ENCODE peak calls at places on chromosomes 2 and 18, in seven cellular contexts. Y, R, C, W, L, K and U are unnamed samples.

GRCh38 chr18:62605685-62606084 is 82.9 kb downstream of the ZCCHC2 start:
- DNase-seq in Y (no peak), R (no peak), C (no peak), W (no peak), L (no peak), K (no peak), U (no peak)

GRCh38 chr2:183807870-183808269 is 683.6 kb downstream of the NUP35 start:
- DNase-seq in Y (no peak), R (no peak), C (no peak), W (no peak), L (no peak), K (no peak), U (no peak)

GRCh38 chr2:62660087-62660486 is 45.4 kb upstream of the EHBP1 start:
- DNase-seq in Y (no peak), R (no peak), C (no peak), W (no peak), L (no peak), K (no peak), U (no peak)

GRCh38 chr2:74414913-74415761 is 6.3 kb downstream of the C2orf81 start:
- DNase-seq in Y (no peak), R (no peak), C (no peak), W (peak), L (no peak), K (no peak), U (peak)

GRCh38 chr2:58655152-58655551 is 414.0 kb upstream of the FANCL start:
- DNase-seq in Y (no peak), R (no peak), C (no peak), W (no peak), L (no peak), K (no peak), U (no peak)

GRCh38 chr18:62655520-62656219 is 59.7 kb upstream of the PHLPP1 start:
- DNase-seq in Y (no peak), R (no peak), C (no peak), W (no peak), L (no peak), K (no peak), U (no peak)

GRCh38 chr18:9575558-9575957 is 38.8 kb downstream of the PPP4R1 start:
- DNase-seq in Y (no peak), R (peak), C (peak), W (peak), L (peak), K (peak), U (peak)

GRCh38 chr18:79393181-79393598 is 2.5 kb upstream of the NFATC1 start:
- DNase-seq in Y (peak), R (no peak), C (peak), W (peak), L (no peak), K (no peak), U (no peak)

GRCh38 chr2:224638338-224638823 is 53.2 kb upstream of the CUL3 start:
- DNase-seq in Y (no peak), R (no peak), C (no peak), W (no peak), L (no peak), K (no peak), U (no peak)

GRCh38 chr18:79868168-79868784 is 70.5 kb downstream of the KCNG2 start:
- DNase-seq in Y (no peak), R (no peak), C (no peak), W (no peak), L (no peak), K (no peak), U (peak)

GRCh38 chr2:132038179-132038882 is 123.4 kb downstream of the ANKRD30BL start:
- DNase-seq in Y (no peak), R (no peak), C (no peak), W (no peak), L (peak), K (no peak), U (peak)

GRCh38 chr18:48227206-48227605 is 182.0 kb downstream of the ZBTB7C start:
- DNase-seq in Y (no peak), R (no peak), C (no peak), W (no peak), L (no peak), K (no peak), U (no peak)

GRCh38 chr2:43018179-43019024 is 208.0 kb downstream of the ZFP36L2 start:
- DNase-seq in Y (no peak), R (peak), C (peak), W (peak), L (no peak), K (peak), U (peak)

GRCh38 chr2:33207336-33207735 is 260.6 kb downstream of the LTBP1 start:
- DNase-seq in Y (no peak), R (no peak), C (no peak), W (no peak), L (no peak), K (no peak), U (no peak)

GRCh38 chr2:234528410-234529150 is 31.7 kb upstream of the ARL4C start:
- DNase-seq in Y (no peak), R (no peak), C (no peak), W (no peak), L (no peak), K (no peak), U (no peak)

GRCh38 chr2:6314218-6314855 is 551.4 kb downstream of the CMPK2 start:
- DNase-seq in Y (no peak), R (no peak), C (no peak), W (no peak), L (no peak), K (no peak), U (no peak)

GRCh38 chr2:41400057-41400665 is 647.7 kb upstream of the PKDCC start:
- DNase-seq in Y (no peak), R (no peak), C (no peak), W (no peak), L (peak), K (no peak), U (peak)

GRCh38 chr18:25979358-25979727 is 111.1 kb downstream of the SS18 start:
- DNase-seq in Y (no peak), R (no peak), C (no peak), W (no peak), L (no peak), K (no peak), U (no peak)

GRCh38 chr18:25974630-25975077 is 115.8 kb downstream of the SS18 start:
- DNase-seq in Y (no peak), R (no peak), C (no peak), W (no peak), L (no peak), K (no peak), U (no peak)
- H3K4me3 ChIP-seq in Y (no peak), R (no peak), C (no peak), W (no peak), L (no peak), K (no peak), U (no peak)

GRCh38 chr2:162833345-162833744 is 5.2 kb downstream of the KCNH7 start:
- DNase-seq in Y (no peak), R (no peak), C (no peak), W (no peak), L (no peak), K (no peak), U (no peak)
- H3K4me3 ChIP-seq in Y (no peak), R (no peak), C (no peak), W (no peak), L (no peak), K (no peak), U (no peak)

GRCh38 chr2:96259497-96259921 is 6.3 kb downstream of the TMEM127 start:
- DNase-seq in Y (no peak), R (no peak), C (no peak), W (peak), L (no peak), K (no peak), U (no peak)

GRCh38 chr2:96258393-96259022 is 7.3 kb downstream of the TMEM127 start:
- DNase-seq in Y (no peak), R (no peak), C (no peak), W (peak), L (peak), K (no peak), U (no peak)

GRCh38 chr2:96261328-96262003 is 4.3 kb downstream of the TMEM127 start:
- DNase-seq in Y (no peak), R (no peak), C (no peak), W (peak), L (no peak), K (no peak), U (no peak)

GRCh38 chr2:96262306-96262705 is 3.5 kb downstream of the TMEM127 start:
- DNase-seq in Y (no peak), R (no peak), C (no peak), W (no peak), L (no peak), K (no peak), U (no peak)

DNA sequence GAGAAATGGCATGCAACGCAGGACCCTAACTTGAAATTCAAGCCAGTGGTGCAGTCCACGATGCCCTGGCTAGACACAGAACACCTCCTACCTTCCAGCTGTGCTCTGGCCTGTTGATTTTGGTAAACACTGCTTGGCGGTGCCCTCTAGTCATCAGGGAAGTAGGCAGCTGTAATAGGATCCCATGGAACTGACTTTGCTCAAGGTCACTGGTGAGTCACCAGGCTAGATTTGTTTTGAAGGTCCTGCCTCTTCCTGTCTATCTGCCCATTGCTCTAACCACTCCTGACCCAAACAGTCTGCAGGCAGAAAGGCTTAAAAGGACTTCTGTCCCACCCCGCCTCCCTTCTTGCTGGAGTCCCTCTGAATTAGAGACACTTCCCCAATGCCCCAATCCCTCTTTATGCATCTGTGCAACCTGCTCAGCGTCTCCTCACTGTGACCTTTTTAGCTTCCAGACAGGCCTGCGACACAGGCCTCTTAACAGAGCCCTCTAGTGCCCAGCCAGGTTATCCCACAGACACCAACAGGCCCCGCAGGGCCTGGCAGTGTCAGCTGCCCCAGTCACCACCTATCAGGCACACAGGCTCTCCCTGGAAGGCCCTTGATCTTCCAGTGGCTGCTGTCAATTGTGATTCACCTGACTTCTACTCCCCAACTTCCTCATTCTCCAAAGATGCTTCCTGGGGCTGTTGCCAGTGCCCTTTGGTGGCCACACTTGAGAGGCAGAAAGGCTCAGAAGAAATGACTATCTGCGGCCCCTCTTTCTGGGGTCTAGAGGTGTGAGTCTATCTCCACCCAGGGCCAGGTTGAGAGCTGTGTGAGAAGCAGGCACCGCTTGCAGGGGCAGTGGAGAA is 5.2 kb downstream of the TMEM127 start:
- DNase-seq in Y (peak), R (peak), C (peak), W (peak), L (peak), K (peak), U (peak)
- H3K4me3 ChIP-seq in Y (no peak), R (no peak), C (no peak), W (no peak), L (peak), K (no peak), U (no peak)

GRCh38 chr2:127662937-127663565 is 12.3 kb downstream of the LIMS2 start:
- DNase-seq in Y (no peak), R (no peak), C (peak), W (peak), L (no peak), K (no peak), U (no peak)

GRCh38 chr2:127664065-127664894 is 11.1 kb downstream of the LIMS2 start:
- DNase-seq in Y (no peak), R (no peak), C (peak), W (peak), L (no peak), K (no peak), U (no peak)

GRCh38 chr2:127665267-127665893 is 9.9 kb downstream of the LIMS2 start:
- DNase-seq in Y (no peak), R (no peak), C (no peak), W (peak), L (no peak), K (no peak), U (no peak)

GRCh38 chr2:127663566-127664064 is 11.7 kb downstream of the LIMS2 start:
- DNase-seq in Y (no peak), R (no peak), C (peak), W (peak), L (no peak), K (no peak), U (no peak)

GRCh38 chr2:127664895-127665225 is 10.5 kb downstream of the LIMS2 start:
- DNase-seq in Y (no peak), R (no peak), C (no peak), W (no peak), L (no peak), K (no peak), U (no peak)
- H3K4me3 ChIP-seq in Y (no peak), R (no peak), C (no peak), W (peak), L (no peak), K (no peak), U (no peak)